ENCODE peak calls at places on chromosomes 2 and 18, in eight cellular contexts. C is astrocyte of the cerebellum, I is BE2C, J is NB4, U is suprapubic skin, X is cardiac muscle cell, G is fibroblast of the aortic adventitia, R is A549. S is an unnamed sample.

GRCh38 chr18:74153793-74154192 is 5.5 kb downstream of the TIMM21 start:
- DNase-seq in I (no peak), J (no peak), C (no peak), R (no peak), G (no peak), X (no peak), U (no peak), S (no peak)

GRCh38 chr2:28071221-28071620 is 180.7 kb downstream of the BABAM2 start:
- DNase-seq in C (no peak), I (no peak), U (no peak), R (no peak), X (no peak), G (no peak), J (no peak), S (no peak)

GRCh38 chr18:12779043-12779442 is 76.2 kb downstream of the PSMG2 start:
- DNase-seq in J (peak), G (no peak), R (no peak), X (no peak), C (no peak), I (no peak), U (no peak), S (no peak)

GRCh38 chr2:112491946-112492345 is 10.0 kb downstream of the TTL start:
- DNase-seq in I (no peak), U (no peak), C (no peak), G (no peak), J (no peak), R (no peak), X (no peak), S (no peak)

GRCh38 chr18:26909599-26910290 is 44.2 kb upstream of the AQP4 start:
- DNase-seq in R (no peak), U (no peak), J (no peak), G (no peak), X (no peak), I (no peak), C (no peak), S (no peak)

GRCh38 chr2:14420851-14421250 is 211.7 kb upstream of the LRATD1 start:
- DNase-seq in U (no peak), J (no peak), C (no peak), R (no peak), X (no peak), G (peak), I (no peak), S (no peak)

GRCh38 chr18:54260376-54261072 is 8.8 kb upstream of the POLI start:
- DNase-seq in U (no peak), X (no peak), G (no peak), R (no peak), C (no peak), I (no peak), J (peak), S (no peak)

GRCh38 chr2:208358758-208359631 is 47.6 kb upstream of the PTH2R start:
- DNase-seq in I (peak), J (peak), U (no peak), R (no peak), G (peak), C (peak), X (no peak), S (peak)

GRCh38 chr2:203811491-203812221 is 55.9 kb upstream of the CTLA4 start:
- DNase-seq in C (peak), G (peak), R (peak), U (peak), J (peak), X (no peak), I (no peak), S (peak)

GRCh38 chr18:51236225-51236624 is 38.7 kb upstream of the MEX3C start:
- DNase-seq in C (peak), J (peak), X (no peak), G (peak), R (peak), I (peak), U (no peak), S (peak)

GRCh38 chr2:61631321-61631720 is 93.2 kb upstream of the XPO1 start:
- DNase-seq in U (no peak), I (no peak), X (no peak), R (no peak), G (no peak), C (no peak), J (no peak), S (no peak)

GRCh38 chr2:50840346-50841124 is 191.4 kb downstream of the NRXN1 start:
- DNase-seq in C (no peak), X (no peak), G (no peak), R (no peak), U (no peak), J (no peak), I (no peak), S (no peak)

GRCh38 chr18:48193521-48194251 is 215.5 kb downstream of the ZBTB7C start:
- DNase-seq in U (no peak), X (peak), J (no peak), C (no peak), R (no peak), I (no peak), G (no peak), S (no peak)

GRCh38 chr2:232927793-232928563 is 57.9 kb downstream of the SNORC start:
- DNase-seq in C (no peak), U (no peak), I (no peak), X (no peak), J (no peak), G (no peak), R (no peak), S (no peak)

GRCh38 chr2:108936868-108937265 is 52.2 kb downstream of the EDAR start:
- DNase-seq in I (no peak), U (no peak), R (no peak), X (no peak), C (no peak), J (no peak), G (no peak), S (no peak)

GRCh38 chr2:3396920-3397559 is 17.5 kb downstream of the TRAPPC12 start:
- DNase-seq in U (no peak), J (no peak), C (no peak), G (no peak), R (no peak), X (no peak), I (no peak), S (no peak)

GRCh38 chr2:178787155-178787554 is 20.1 kb downstream of the TTN start:
- DNase-seq in X (no peak), G (no peak), I (no peak), J (no peak), U (no peak), R (no peak), C (no peak), S (no peak)

GRCh38 chr2:42102606-42103450 is 55.0 kb downstream of the PKDCC start:
- DNase-seq in J (no peak), I (no peak), C (no peak), G (no peak), X (peak), R (no peak), U (no peak), S (peak)

GRCh38 chr2:72367530-72368225 is 220.0 kb upstream of the CYP26B1 start:
- DNase-seq in I (no peak), R (peak), G (peak), U (peak), C (peak), X (peak), J (no peak), S (peak)

GRCh38 chr18:6557052-6557451 is 142.3 kb upstream of the L3MBTL4 start:
- DNase-seq in I (peak), G (no peak), X (peak), J (no peak), C (no peak), U (no peak), R (no peak), S (no peak)

GRCh38 chr2:146624429-146624828 is 1220.4 kb upstream of the ACVR2A start:
- DNase-seq in J (no peak), X (no peak), G (no peak), U (no peak), I (no peak), C (peak), R (no peak), S (no peak)

GRCh38 chr2:37635359-37636208 is 35.9 kb downstream of the CDC42EP3 start:
- DNase-seq in J (peak), X (no peak), G (peak), U (no peak), I (no peak), C (no peak), R (no peak), S (peak)

GRCh38 chr2:667332-668000 is 9.7 kb downstream of the TMEM18 start:
- DNase-seq in J (peak), G (peak), X (no peak), R (peak), I (no peak), U (no peak), C (peak), S (peak)

GRCh38 chr2:43717323-43717722 is 41.1 kb upstream of the C1GALT1C1L start:
- DNase-seq in I (no peak), G (no peak), C (no peak), U (no peak), X (no peak), R (no peak), J (peak), S (no peak)

GRCh38 chr2:31078579-31079105 is 59.6 kb downstream of the GALNT14 start:
- DNase-seq in X (no peak), U (no peak), G (no peak), I (no peak), J (no peak), R (no peak), C (no peak), S (no peak)

GRCh38 chr2:201366166-201366565 is 9.0 kb upstream of the FLACC1 start:
- DNase-seq in I (no peak), X (no peak), C (peak), G (no peak), R (no peak), J (no peak), U (no peak), S (peak)

GRCh38 chr2:8681786-8682692 is at the start of gene ID2:
- DNase-seq in U (peak), R (peak), G (peak), I (peak), C (peak), J (peak), X (peak), S (peak)

GRCh38 chr18:55419132-55419938 is 168.7 kb downstream of the TCF4 start:
- DNase-seq in J (no peak), U (no peak), G (no peak), X (peak), I (no peak), C (no peak), R (no peak), S (peak)

GRCh38 chr2:71358931-71359671 is 27.5 kb downstream of the ZNF638 start:
- DNase-seq in I (no peak), U (no peak), R (no peak), G (peak), X (no peak), J (no peak), C (no peak), S (no peak)

GRCh38 chr18:26931659-26932058 is 66.2 kb upstream of the AQP4 start:
- DNase-seq in J (no peak), C (no peak), G (no peak), I (no peak), U (no peak), R (no peak), X (no peak), S (no peak)

GRCh38 chr18:31819106-31819924 is 58.6 kb upstream of the SLC25A52 start:
- DNase-seq in X (peak), J (peak), C (peak), U (no peak), R (peak), G (peak), I (no peak), S (peak)

DNA sequence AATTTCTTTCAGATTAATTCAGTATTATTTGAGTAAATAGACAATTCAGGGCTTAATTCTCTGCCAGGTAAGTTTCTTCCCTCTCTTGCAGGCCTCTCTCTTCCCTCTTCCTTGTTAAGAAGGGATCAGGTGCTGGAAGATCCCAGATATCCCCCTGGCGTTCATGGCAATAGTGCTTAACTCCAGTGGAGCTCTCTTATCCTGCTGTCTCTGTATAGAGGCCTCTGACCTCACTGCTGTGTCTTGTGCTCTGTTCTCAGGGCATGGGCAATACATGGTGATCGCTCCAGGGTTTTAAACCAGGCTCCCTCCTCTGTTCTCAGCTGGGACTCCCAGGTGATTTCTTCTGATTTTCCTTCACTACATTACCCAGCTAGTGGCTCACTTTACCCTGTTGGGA is 226.8 kb downstream of the MC4R start:
- DNase-seq in U (no peak), X (no peak), J (peak), G (no peak), C (no peak), R (no peak), I (no peak), S (no peak)
- TF ChIP-seq CTCF in U (no peak), X (no peak), J (no peak), G (no peak), C (no peak), R (no peak), I (no peak), S (no peak)

DNA sequence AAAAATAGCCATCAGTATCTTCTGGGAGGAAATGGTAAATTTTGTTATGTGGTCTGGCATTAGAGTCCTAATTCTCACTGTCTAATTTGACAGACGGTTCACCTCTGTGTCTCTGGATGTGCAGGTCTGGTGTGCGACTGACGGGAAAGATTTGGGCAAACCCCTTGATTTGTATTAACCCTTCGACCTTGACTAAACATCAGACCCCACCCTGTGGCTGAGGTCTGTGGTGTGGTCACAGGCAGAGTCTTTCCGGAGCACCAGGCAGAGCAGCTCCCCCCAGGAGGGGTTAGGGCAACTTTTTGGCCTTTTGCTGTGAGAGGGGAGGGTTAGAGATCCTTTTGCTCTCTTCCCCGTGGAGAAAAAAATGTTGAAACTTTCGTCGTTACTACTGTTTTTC is 6.4 kb downstream of the TWIST2 start:
- DNase-seq in R (no peak), X (no peak), I (no peak), J (no peak), U (no peak), G (peak), C (no peak), S (no peak)
- H3K4me3 ChIP-seq in R (no peak), X (no peak), I (no peak), J (no peak), U (peak), G (peak), C (no peak), S (peak)

DNA sequence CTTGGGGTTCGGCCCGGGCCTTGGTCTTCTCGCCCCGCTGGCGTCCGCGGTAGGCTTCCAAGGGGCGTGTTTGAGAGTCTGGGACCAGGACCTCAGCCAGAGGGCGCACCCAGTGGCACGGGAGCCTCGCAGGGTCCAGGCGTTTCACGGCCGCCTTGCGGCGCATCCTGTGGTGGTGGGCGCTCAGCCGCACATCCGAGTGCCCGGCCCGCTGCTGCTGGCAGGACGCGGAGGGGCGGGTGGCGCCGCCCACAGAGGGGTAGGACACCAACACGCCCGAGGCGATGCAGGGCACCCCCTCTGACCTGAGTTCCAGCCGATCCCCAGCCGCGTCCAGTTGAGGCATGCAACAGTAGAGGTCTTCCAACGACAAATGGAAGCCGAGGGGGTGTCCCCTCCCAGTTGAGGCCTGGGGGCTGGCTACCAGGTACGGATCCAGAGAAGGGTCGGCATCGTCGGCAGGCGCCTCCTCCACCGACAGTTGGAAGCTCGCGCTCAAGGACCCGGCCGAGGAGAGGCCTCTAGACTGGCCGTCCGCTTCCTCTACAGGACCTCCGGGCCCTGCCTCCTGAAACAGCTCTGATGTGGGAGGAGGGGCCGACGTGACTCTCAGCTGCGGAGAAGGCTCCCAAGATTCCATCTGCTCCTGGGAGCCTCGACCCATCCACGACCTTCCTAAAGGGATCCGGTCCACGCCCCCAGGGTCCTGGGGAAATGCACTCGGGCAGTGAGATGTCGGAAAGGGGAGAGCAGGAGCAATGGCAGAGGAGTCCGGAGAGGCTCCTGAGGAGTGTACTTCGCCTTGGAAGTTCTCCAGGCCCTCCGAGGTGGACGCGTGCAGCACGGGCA is 6.3 kb downstream of the C2orf81 start:
- DNase-seq in R (no peak), J (no peak), G (no peak), X (no peak), I (no peak), U (peak), C (no peak), S (peak)
- TF ChIP-seq CTCF in R (no peak), J (no peak), G (peak), X (peak), I (no peak), U (peak), C (peak), S (peak)

GRCh38 chr18:28115149-28115550 is 61.8 kb downstream of the CDH2 start:
- DNase-seq in C (peak), G (peak), I (peak), X (no peak), R (peak), J (no peak), U (no peak), S (peak)

GRCh38 chr18:28110924-28111323 is 66.0 kb downstream of the CDH2 start:
- DNase-seq in R (no peak), J (no peak), C (no peak), G (no peak), U (no peak), I (no peak), X (no peak), S (no peak)

GRCh38 chr18:28112056-28112470 is 64.9 kb downstream of the CDH2 start:
- DNase-seq in G (peak), I (no peak), R (peak), X (peak), U (no peak), C (no peak), J (no peak), S (peak)

GRCh38 chr18:28114472-28114871 is 62.5 kb downstream of the CDH2 start:
- DNase-seq in U (no peak), C (peak), G (peak), X (no peak), I (no peak), J (no peak), R (peak), S (no peak)

GRCh38 chr18:28113271-28114023 is 63.5 kb downstream of the CDH2 start:
- DNase-seq in J (no peak), G (no peak), X (no peak), R (no peak), C (no peak), U (no peak), I (no peak), S (no peak)
- H3K4me3 ChIP-seq in J (no peak), G (no peak), X (no peak), R (no peak), C (no peak), U (no peak), I (no peak), S (no peak)

GRCh38 chr18:34223893-34224422 is 755 bp downstream of the NOL4 start:
- DNase-seq in R (no peak), U (no peak), X (no peak), J (no peak), I (no peak), G (peak), C (no peak), S (no peak)

GRCh38 chr18:34223164-34223892 is 1.4 kb downstream of the NOL4 start:
- DNase-seq in J (no peak), C (no peak), X (peak), G (peak), R (peak), U (no peak), I (peak), S (no peak)

GRCh38 chr18:34224423-34225217 is at the start of gene NOL4:
- DNase-seq in X (peak), R (peak), I (peak), G (peak), J (no peak), U (no peak), C (peak), S (no peak)

GRCh38 chr18:34222396-34223163 is 2.1 kb downstream of the NOL4 start:
- DNase-seq in R (no peak), X (peak), G (peak), J (no peak), U (no peak), C (no peak), I (peak), S (no peak)

DNA sequence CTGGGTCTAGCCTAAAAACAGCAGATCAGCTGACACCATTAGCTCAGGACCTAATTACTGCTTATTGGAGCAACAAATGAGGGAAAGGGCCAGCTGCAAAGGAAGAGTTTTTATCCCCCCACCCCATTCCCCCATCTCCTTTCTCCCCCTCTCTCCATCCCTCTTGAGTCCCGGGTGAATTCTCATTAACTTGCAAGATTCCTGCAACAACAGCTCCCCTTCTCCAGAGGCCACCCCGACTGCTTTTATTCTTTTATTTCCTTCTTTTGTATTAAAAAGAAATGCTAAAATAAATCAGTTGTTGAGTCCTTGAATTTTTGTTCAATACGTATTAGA is 473 bp upstream of the NOL4 start:
- DNase-seq in C (no peak), G (no peak), J (no peak), I (no peak), U (no peak), R (no peak), X (no peak), S (no peak)
- TF ChIP-seq CTCF in C (no peak), G (no peak), J (no peak), I (no peak), U (no peak), R (no peak), X (no peak), S (no peak)

GRCh38 chr2:148515976-148516375 is 128.6 kb upstream of the EPC2 start:
- DNase-seq in R (no peak), C (no peak), J (no peak), X (no peak), U (no peak), I (no peak), G (peak), S (no peak)
- H3K4me3 ChIP-seq in R (no peak), C (no peak), J (no peak), X (no peak), U (no peak), I (no peak), G (no peak), S (no peak)